ENCODE peak calls at places on chromosomes 11 and 22, in nine cellular contexts. Z is CD8-positive, alpha-beta memory T cell; H is GM23248; G is thoracic aorta; L is H9; Q is fibroblast of lung; U is H1; I is CD8-positive, alpha-beta T cell; E is endodermal cell. P is an unnamed sample.

GRCh38 chr11:100008440-100008839 is 678.6 kb upstream of the ARHGAP42 start:
- DNase-seq in G (no peak), Q (no peak), L (no peak), H (no peak), U (no peak), I (no peak), Z (no peak), E (no peak), P (no peak)

GRCh38 chr11:77619576-77620198 is 17.9 kb downstream of the CLNS1A start:
- DNase-seq in Q (peak; percentile 42), H (peak; percentile 58), L (no peak), I (peak; percentile 34), E (peak; percentile 45), G (no peak), U (no peak), Z (no peak), P (peak; percentile 40)

GRCh38 chr11:116072133-116072532 is 567.9 kb upstream of the CADM1 start:
- DNase-seq in U (no peak), Q (no peak), I (no peak), G (no peak), H (no peak), Z (no peak), E (peak; percentile 80), L (peak; percentile 57), P (no peak)

GRCh38 chr22:49760280-49760629 is 67.4 kb downstream of the BRD1 start:
- DNase-seq in Q (no peak), Z (no peak), H (no peak), G (no peak), I (no peak), U (no peak), L (no peak), E (peak; percentile 21), P (no peak)

GRCh38 chr22:27987557-27987956 is 68.5 kb upstream of the PITPNB start:
- DNase-seq in H (peak; percentile 11), Z (no peak), Q (peak; percentile 96), I (no peak), L (peak; percentile 28), U (no peak), G (no peak), E (peak; percentile 46), P (no peak)

GRCh38 chr11:84465040-84465439 is 1162.1 kb downstream of the DLG2 start:
- DNase-seq in H (peak; percentile 36), U (no peak), I (no peak), E (no peak), L (no peak), G (no peak), Z (no peak), Q (peak; percentile 21), P (no peak)

GRCh38 chr11:13759050-13759449 is 90.6 kb downstream of the FAR1 start:
- DNase-seq in H (no peak), Z (no peak), L (no peak), Q (no peak), G (no peak), U (no peak), E (no peak), I (no peak), P (no peak)

GRCh38 chr22:44588348-44588747 is 90.3 kb upstream of the RTL6 start:
- DNase-seq in E (no peak), U (no peak), Z (no peak), I (no peak), H (no peak), G (no peak), Q (no peak), L (no peak), P (no peak)

GRCh38 chr11:64734786-64735761 is 8.9 kb downstream of the RASGRP2 start:
- DNase-seq in E (no peak), H (no peak), Z (no peak), U (no peak), Q (no peak), L (no peak), G (no peak), I (no peak), P (no peak)

GRCh38 chr11:124667601-124668000 is 5.9 kb downstream of the SIAE start:
- DNase-seq in L (no peak), G (no peak), Q (no peak), I (no peak), U (no peak), E (no peak), Z (no peak), H (no peak), P (no peak)

GRCh38 chr11:76793834-76794291 is 10.7 kb downstream of the TSKU start:
- DNase-seq in I (no peak), Z (no peak), L (peak; percentile 33), G (no peak), U (no peak), Q (no peak), E (peak; percentile 49), H (no peak), P (no peak)

GRCh38 chr11:118295199-118295598 is 9.3 kb upstream of the CD3E start:
- DNase-seq in E (peak; percentile 75), G (no peak), Q (no peak), H (peak; percentile 21), U (no peak), L (peak; percentile 45), I (no peak), Z (no peak), P (no peak)

GRCh38 chr11:113992459-113993105 is 17.7 kb downstream of the HTR3A start:
- DNase-seq in Z (no peak), Q (no peak), I (no peak), H (no peak), L (no peak), U (no peak), G (no peak), E (no peak), P (no peak)

GRCh38 chr22:32331918-32332725 is 25.5 kb upstream of the RFPL3 start:
- DNase-seq in E (peak; percentile 34), L (peak; percentile 22), G (no peak), Q (no peak), I (no peak), U (no peak), H (no peak), Z (no peak), P (no peak)

GRCh38 chr22:44609589-44609988 is 92.4 kb upstream of the PRR5 start:
- DNase-seq in E (no peak), I (no peak), L (no peak), Z (no peak), Q (no peak), H (no peak), G (no peak), U (no peak), P (no peak)

GRCh38 chr22:33357894-33358440 is 299.8 kb upstream of the SYN3 start:
- DNase-seq in E (no peak), H (no peak), U (no peak), L (no peak), Z (no peak), G (no peak), I (no peak), Q (no peak), P (no peak)

GRCh38 chr22:40182231-40182835 is 4.6 kb downstream of the TNRC6B start:
- DNase-seq in E (no peak), U (no peak), G (no peak), Q (peak; percentile 60), I (no peak), L (no peak), H (peak; percentile 63), Z (no peak), P (no peak)

DNA sequence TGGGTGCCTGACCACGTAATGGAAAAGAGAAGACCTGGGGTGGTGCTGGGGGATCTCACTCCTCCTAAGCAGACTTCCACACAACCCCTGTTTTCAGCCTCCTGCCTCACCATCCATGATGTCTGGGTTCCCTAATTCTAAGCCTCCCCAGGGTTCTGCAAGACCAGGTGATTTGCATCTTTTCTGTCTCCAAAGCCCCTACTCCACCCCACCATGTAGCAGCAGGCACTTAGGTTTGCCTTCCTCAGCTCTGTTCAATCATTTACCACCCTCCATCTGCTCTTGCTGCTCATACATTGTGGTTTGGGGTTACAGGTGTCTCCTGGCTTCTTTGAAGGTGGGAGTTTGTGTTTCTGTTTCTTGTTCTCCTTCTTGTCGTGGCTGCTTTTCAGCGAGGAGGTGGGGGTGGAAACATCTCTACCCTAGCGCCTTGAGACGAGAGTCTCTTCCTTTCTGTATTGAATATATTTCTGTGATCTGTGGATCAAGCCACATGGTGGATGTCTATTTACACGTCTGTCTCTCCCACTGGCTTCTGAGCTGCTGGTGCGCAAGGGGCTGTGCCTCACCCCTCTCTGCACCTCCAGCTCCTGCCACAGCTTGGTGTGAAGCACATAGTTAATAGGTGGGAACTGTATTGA is 6.6 kb upstream of the SSTR3 start:
- DNase-seq in Z (peak; percentile 51), H (no peak), I (peak; percentile 71), L (no peak), U (no peak), G (no peak), E (no peak), Q (no peak), P (peak; percentile 91)
- H3K27me3 ChIP-seq in Z (no peaks in the 10 kb centered on the region), H (peaks cover 11% of the 10 kb centered on the region), I (no peaks in the 10 kb centered on the region), L (no peaks in the 10 kb centered on the region), U (no peaks in the 10 kb centered on the region), G (no peaks in the 10 kb centered on the region), E (no peaks in the 10 kb centered on the region), Q (peaks cover 6% of the 10 kb centered on the region), P (no peaks in the 10 kb centered on the region)

GRCh38 chr11:35146074-35146521 is 7.1 kb downstream of the CD44 start:
- DNase-seq in H (peak; percentile 40), Z (peak; percentile 32), I (peak; percentile 71), U (no peak), G (no peak), Q (no peak), L (no peak), E (no peak), P (peak; percentile 87)

GRCh38 chr11:35148163-35148562 is 9.2 kb downstream of the CD44 start:
- DNase-seq in E (no peak), L (no peak), I (peak; percentile 65), Z (no peak), G (no peak), Q (no peak), H (peak; percentile 16), U (no peak), P (peak; percentile 58)

GRCh38 chr11:35147273-35147672 is 8.3 kb downstream of the CD44 start:
- DNase-seq in I (no peak), Q (no peak), L (no peak), E (no peak), G (no peak), Z (no peak), H (peak; percentile 32), U (no peak), P (peak; percentile 1)

GRCh38 chr11:35145249-35145648 is 6.3 kb downstream of the CD44 start:
- DNase-seq in Z (peak; percentile 27), G (no peak), H (peak; percentile 71), E (no peak), I (peak; percentile 42), U (no peak), Q (peak; percentile 73), L (no peak), P (no peak)

GRCh38 chr11:35146711-35147110 is 7.7 kb downstream of the CD44 start:
- DNase-seq in U (no peak), G (no peak), Q (peak; percentile 48), E (no peak), I (no peak), L (no peak), H (peak; percentile 67), Z (no peak), P (no peak)
- H3K4me1 ChIP-seq in U (peaks cover 3% of the 10 kb centered on the region), G (peaks cover 59% of the 10 kb centered on the region), Q (peaks cover 39% of the 10 kb centered on the region), E (peaks cover 17% of the 10 kb centered on the region), I (peaks cover 94% of the 10 kb centered on the region), L (peaks cover 9% of the 10 kb centered on the region), H (peaks cover 82% of the 10 kb centered on the region), Z (peaks cover 96% of the 10 kb centered on the region), P (peaks cover 97% of the 10 kb centered on the region)

GRCh38 chr11:889686-890475 is 20.7 kb downstream of the CHID1 start:
- DNase-seq in E (peak; percentile 77), I (no peak), Q (no peak), G (no peak), H (no peak), Z (no peak), U (no peak), L (peak; percentile 73), P (no peak)
- H3K27ac ChIP-seq in E (peak overlapping the region; percentile 38), I (no peak overlapping the region), Q (no peak overlapping the region), G (no peak overlapping the region), H (no peak overlapping the region), Z (no peak overlapping the region), U (no peak overlapping the region), L (no peak overlapping the region), P (no peak overlapping the region)

GRCh38 chr11:31806186-31806943 is 4.8 kb downstream of the PAX6 start:
- DNase-seq in H (no peak), Q (peak; percentile 23), Z (no peak), L (peak; percentile 39), G (no peak), U (no peak), I (no peak), E (no peak), P (no peak)
- H3K27me3 ChIP-seq in H (peaks cover 94% of the 10 kb centered on the region), Q (peaks cover 90% of the 10 kb centered on the region), Z (peaks cover 85% of the 10 kb centered on the region), L (peaks cover 89% of the 10 kb centered on the region), G (peaks cover 65% of the 10 kb centered on the region), U (peaks cover 100% of the 10 kb centered on the region), I (peaks cover 89% of the 10 kb centered on the region), E (peaks cover 93% of the 10 kb centered on the region), P (peaks cover 83% of the 10 kb centered on the region)

P was measured in CD4-positive, alpha-beta memory T cell.